ENCODE peak calls at places on chromosome 15, in six cellular contexts. One of them, this sample, is unnamed.

GRCh38 chr15:63598467-63599400 is 1.5 kb downstream of the FBXL22 start:
- DNase-seq in upper lobe of left lung: no peak
- DNase-seq in A549: no peak
- DNase-seq in HepG2: peak; percentile 32
- DNase-seq in ovary: peak; percentile 57
- DNase-seq in transverse colon: peak; percentile 79
- DNase-seq in this sample: peak; percentile 87

GRCh38 chr15:75648156-75649000 is 666 bp downstream of the SNX33 start:
- DNase-seq in upper lobe of left lung: peak; percentile 45
- DNase-seq in A549: peak; percentile 48
- DNase-seq in HepG2: peak; percentile 63
- DNase-seq in ovary: peak; percentile 80
- DNase-seq in transverse colon: peak; percentile 40
- DNase-seq in this sample: no peak

GRCh38 chr15:85404156-85404921 is 23.9 kb downstream of the AKAP13 start:
- DNase-seq in upper lobe of left lung: no peak
- DNase-seq in A549: no peak
- DNase-seq in HepG2: no peak
- DNase-seq in ovary: no peak
- DNase-seq in transverse colon: no peak
- DNase-seq in this sample: no peak

GRCh38 chr15:67509918-67510317 is 11.0 kb upstream of the C15orf61 start:
- DNase-seq in upper lobe of left lung: no peak
- DNase-seq in A549: no peak
- DNase-seq in HepG2: no peak
- DNase-seq in ovary: no peak
- DNase-seq in transverse colon: no peak
- DNase-seq in this sample: no peak

GRCh38 chr15:78341057-78341763 is 1.1 kb downstream of the CRABP1 start:
- DNase-seq in upper lobe of left lung: no peak
- DNase-seq in A549: peak; percentile 36
- DNase-seq in HepG2: no peak
- DNase-seq in ovary: no peak
- DNase-seq in transverse colon: no peak
- DNase-seq in this sample: no peak

GRCh38 chr15:56869573-56869972 is 48.9 kb upstream of the TCF12 start:
- DNase-seq in upper lobe of left lung: peak; percentile 23
- DNase-seq in A549: peak; percentile 61
- DNase-seq in HepG2: no peak
- DNase-seq in ovary: no peak
- DNase-seq in transverse colon: peak; percentile 57
- DNase-seq in this sample: no peak

GRCh38 chr15:44157679-44158078 is 37.4 kb downstream of the FRMD5 start:
- DNase-seq in upper lobe of left lung: no peak
- DNase-seq in A549: peak; percentile 63
- DNase-seq in HepG2: peak; percentile 76
- DNase-seq in ovary: no peak
- DNase-seq in transverse colon: no peak
- DNase-seq in this sample: no peak

GRCh38 chr15:44667039-44667360 is 3.5 kb upstream of the SPG11 start:
- DNase-seq in upper lobe of left lung: no peak
- DNase-seq in A549: no peak
- DNase-seq in HepG2: no peak
- DNase-seq in ovary: no peak
- DNase-seq in transverse colon: no peak
- DNase-seq in this sample: no peak

GRCh38 chr15:84979651-84980050 is 2.0 kb upstream of the PDE8A start:
- DNase-seq in upper lobe of left lung: no peak
- DNase-seq in A549: peak; percentile 38
- DNase-seq in HepG2: no peak
- DNase-seq in ovary: peak; percentile 68
- DNase-seq in transverse colon: peak; percentile 36
- DNase-seq in this sample: no peak

GRCh38 chr15:38320181-38320580 is 67.5 kb downstream of the SPRED1 start:
- DNase-seq in upper lobe of left lung: no peak
- DNase-seq in A549: no peak
- DNase-seq in HepG2: no peak
- DNase-seq in ovary: no peak
- DNase-seq in transverse colon: no peak
- DNase-seq in this sample: no peak

GRCh38 chr15:57866149-57866736 is 159.7 kb downstream of the POLR2M start:
- DNase-seq in upper lobe of left lung: peak; percentile 66
- DNase-seq in A549: peak; percentile 58
- DNase-seq in HepG2: peak; percentile 56
- DNase-seq in ovary: peak; percentile 60
- DNase-seq in transverse colon: peak; percentile 76
- DNase-seq in this sample: peak; percentile 50

GRCh38 chr15:63553388-63553791 is 43.8 kb upstream of the FBXL22 start:
- DNase-seq in upper lobe of left lung: peak; percentile 68
- DNase-seq in A549: no peak
- DNase-seq in HepG2: no peak
- DNase-seq in ovary: no peak
- DNase-seq in transverse colon: no peak
- DNase-seq in this sample: no peak

GRCh38 chr15:58528197-58528870 is 96.5 kb downstream of the LIPC start:
- DNase-seq in upper lobe of left lung: peak; percentile 19
- DNase-seq in A549: peak; percentile 82
- DNase-seq in HepG2: peak; percentile 89
- DNase-seq in ovary: peak; percentile 54
- DNase-seq in transverse colon: peak; percentile 38
- DNase-seq in this sample: no peak

GRCh38 chr15:75704263-75704615 is 8.4 kb downstream of the CSPG4 start:
- DNase-seq in upper lobe of left lung: no peak
- DNase-seq in A549: no peak
- DNase-seq in HepG2: no peak
- DNase-seq in ovary: no peak
- DNase-seq in transverse colon: no peak
- DNase-seq in this sample: no peak

GRCh38 chr15:59138243-59138642 is 33.3 kb downstream of the CCNB2 start:
- DNase-seq in upper lobe of left lung: peak; percentile 41
- DNase-seq in A549: peak; percentile 86
- DNase-seq in HepG2: peak; percentile 54
- DNase-seq in ovary: no peak
- DNase-seq in transverse colon: peak; percentile 59
- DNase-seq in this sample: no peak

GRCh38 chr15:20351448-20351961 is 190.1 kb downstream of the GOLGA6L6 start:
- DNase-seq in upper lobe of left lung: peak; percentile 24
- DNase-seq in A549: peak; percentile 9
- DNase-seq in HepG2: no peak
- DNase-seq in ovary: peak; percentile 34
- DNase-seq in transverse colon: no peak
- DNase-seq in this sample: no peak

GRCh38 chr15:93126496-93127083 is 37.6 kb upstream of the RGMA start:
- DNase-seq in upper lobe of left lung: no peak
- DNase-seq in A549: no peak
- DNase-seq in HepG2: no peak
- DNase-seq in ovary: no peak
- DNase-seq in transverse colon: no peak
- DNase-seq in this sample: no peak

GRCh38 chr15:84600331-84600686 is 500 bp upstream of the ZSCAN2 start:
- DNase-seq in upper lobe of left lung: peak; percentile 91
- DNase-seq in A549: peak; percentile 92
- DNase-seq in HepG2: peak; percentile 75
- DNase-seq in ovary: peak; percentile 90
- DNase-seq in transverse colon: peak; percentile 91
- DNase-seq in this sample: peak; percentile 95

GRCh38 chr15:101394654-101395053 is 94.9 kb downstream of the PCSK6 start:
- DNase-seq in upper lobe of left lung: peak; percentile 17
- DNase-seq in A549: no peak
- DNase-seq in HepG2: no peak
- DNase-seq in ovary: no peak
- DNase-seq in transverse colon: no peak
- DNase-seq in this sample: no peak

GRCh38 chr15:87917480-87917879 is 339.1 kb downstream of the NTRK3 start:
- DNase-seq in upper lobe of left lung: no peak
- DNase-seq in A549: no peak
- DNase-seq in HepG2: no peak
- DNase-seq in ovary: no peak
- DNase-seq in transverse colon: no peak
- DNase-seq in this sample: no peak

GRCh38 chr15:34754171-34754580 is 622 bp downstream of the GJD2 start:
- DNase-seq in upper lobe of left lung: no peak
- DNase-seq in A549: no peak
- DNase-seq in HepG2: no peak
- DNase-seq in ovary: no peak
- DNase-seq in transverse colon: no peak
- DNase-seq in this sample: no peak

GRCh38 chr15:66359740-66360139 is 3.3 kb upstream of the TIPIN start:
- DNase-seq in upper lobe of left lung: no peak
- DNase-seq in A549: peak; percentile 20
- DNase-seq in HepG2: peak; percentile 70
- DNase-seq in ovary: no peak
- DNase-seq in transverse colon: peak; percentile 20
- DNase-seq in this sample: no peak
- H3K27ac ChIP-seq in upper lobe of left lung: no peak overlapping the region
- H3K27ac ChIP-seq in A549: no peak overlapping the region
- H3K27ac ChIP-seq in HepG2: no peak overlapping the region
- H3K27ac ChIP-seq in ovary: no peak overlapping the region
- H3K27ac ChIP-seq in transverse colon: no peak overlapping the region
- H3K27ac ChIP-seq in this sample: no peak overlapping the region

DNA sequence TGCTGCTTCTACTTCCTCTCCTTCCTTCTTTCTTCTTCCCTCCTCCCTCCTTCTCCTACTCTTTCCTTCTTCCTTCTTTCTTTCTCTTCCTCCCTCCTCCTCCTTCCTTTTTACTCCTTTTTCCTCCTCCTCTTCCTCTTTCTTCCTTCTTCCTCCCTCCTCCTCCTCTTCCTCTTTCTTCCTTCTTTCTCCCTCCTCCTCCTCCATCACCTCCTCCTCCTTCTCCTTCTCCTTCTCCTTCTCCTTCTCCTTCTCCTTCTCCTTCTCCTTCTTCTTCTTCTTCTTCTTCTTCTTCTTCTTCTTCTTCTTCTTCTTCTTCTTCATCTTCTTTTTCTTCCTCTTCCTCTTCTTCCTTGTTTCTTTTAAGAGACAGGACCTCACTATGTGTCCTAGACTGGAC is 224.0 kb downstream of the NR2F2 start:
- DNase-seq in upper lobe of left lung: no peak
- DNase-seq in A549: no peak
- DNase-seq in HepG2: no peak
- DNase-seq in ovary: no peak
- DNase-seq in transverse colon: no peak
- DNase-seq in this sample: no peak
- TF ChIP-seq EP300 in upper lobe of left lung: no peak
- TF ChIP-seq EP300 in A549: no peak
- TF ChIP-seq EP300 in HepG2: no peak
- TF ChIP-seq EP300 in ovary: no peak
- TF ChIP-seq EP300 in transverse colon: no peak
- TF ChIP-seq EP300 in this sample: no peak

GRCh38 chr15:98647774-98648653 is at the start of gene IGF1R:
- DNase-seq in upper lobe of left lung: peak; percentile 87
- DNase-seq in A549: peak; percentile 92
- DNase-seq in HepG2: peak; percentile 80
- DNase-seq in ovary: peak; percentile 95
- DNase-seq in transverse colon: peak; percentile 88
- DNase-seq in this sample: peak; percentile 94
- TF ChIP-seq CTCF in upper lobe of left lung: peak; percentile 12
- TF ChIP-seq CTCF in A549: peak; percentile 4
- TF ChIP-seq CTCF in HepG2: no peak
- TF ChIP-seq CTCF in ovary: no peak
- TF ChIP-seq CTCF in transverse colon: peak; percentile 42
- TF ChIP-seq CTCF in this sample: no peak

GRCh38 chr15:96335429-96335807 is 4.9 kb downstream of the NR2F2 start:
- DNase-seq in upper lobe of left lung: no peak
- DNase-seq in A549: no peak
- DNase-seq in HepG2: peak; percentile 14
- DNase-seq in ovary: no peak
- DNase-seq in transverse colon: peak; percentile 7
- DNase-seq in this sample: no peak

GRCh38 chr15:96336045-96336642 is 5.6 kb downstream of the NR2F2 start:
- DNase-seq in upper lobe of left lung: no peak
- DNase-seq in A549: no peak
- DNase-seq in HepG2: no peak
- DNase-seq in ovary: no peak
- DNase-seq in transverse colon: peak; percentile 10
- DNase-seq in this sample: no peak

GRCh38 chr15:96333194-96334016 is 2.9 kb downstream of the NR2F2 start:
- DNase-seq in upper lobe of left lung: no peak
- DNase-seq in A549: no peak
- DNase-seq in HepG2: no peak
- DNase-seq in ovary: peak; percentile 62
- DNase-seq in transverse colon: peak; percentile 20
- DNase-seq in this sample: peak; percentile 91

GRCh38 chr15:96334017-96334704 is 3.7 kb downstream of the NR2F2 start:
- DNase-seq in upper lobe of left lung: no peak
- DNase-seq in A549: no peak
- DNase-seq in HepG2: no peak
- DNase-seq in ovary: peak; percentile 59
- DNase-seq in transverse colon: peak; percentile 13
- DNase-seq in this sample: peak; percentile 90

DNA sequence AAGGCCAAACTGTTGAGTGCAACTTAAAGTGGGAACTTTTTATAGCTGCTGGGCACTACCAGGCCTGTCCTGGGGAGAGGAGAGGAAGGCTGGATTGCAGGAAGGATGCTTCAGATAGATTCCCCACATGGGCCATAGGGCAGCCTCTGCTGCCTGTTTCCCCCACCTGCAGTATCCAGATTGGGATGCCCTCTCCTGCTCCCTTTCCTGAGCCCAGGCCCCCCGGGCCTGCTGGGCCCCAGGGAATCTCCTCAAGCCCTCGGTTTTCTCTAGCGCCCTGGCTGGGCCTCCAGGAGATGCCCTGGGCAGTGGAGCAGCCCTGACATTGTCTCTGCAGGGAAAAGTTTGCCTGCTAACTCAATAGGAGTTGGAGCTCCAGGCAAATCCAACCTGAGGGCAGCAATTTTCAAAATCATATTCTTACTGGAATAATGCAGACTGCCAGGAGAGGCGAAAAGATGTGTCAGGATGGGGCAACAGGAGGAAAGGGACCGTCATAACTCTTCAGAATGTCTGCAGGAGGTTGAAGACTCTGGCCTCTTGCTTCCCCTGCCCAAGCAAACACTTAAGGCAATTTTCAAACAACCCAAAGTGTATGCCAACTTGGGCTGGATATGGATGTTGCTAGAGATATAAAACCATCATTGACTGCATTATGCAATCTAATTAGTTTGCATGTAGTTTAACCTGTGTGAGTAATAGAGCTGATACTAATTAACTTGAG is 4.4 kb downstream of the NR2F2 start:
- DNase-seq in upper lobe of left lung: no peak
- DNase-seq in A549: no peak
- DNase-seq in HepG2: no peak
- DNase-seq in ovary: no peak
- DNase-seq in transverse colon: peak; percentile 10
- DNase-seq in this sample: no peak
- H3K27ac ChIP-seq in upper lobe of left lung: peak overlapping the region; percentile 94
- H3K27ac ChIP-seq in A549: peak overlapping the region; percentile 99
- H3K27ac ChIP-seq in HepG2: peak overlapping the region; percentile 26
- H3K27ac ChIP-seq in ovary: peak overlapping the region; percentile 99
- H3K27ac ChIP-seq in transverse colon: peak overlapping the region; percentile 94
- H3K27ac ChIP-seq in this sample: peak overlapping the region; percentile 94

GRCh38 chr15:35854398-35854797 is 308.4 kb upstream of the DPH6 start:
- DNase-seq in upper lobe of left lung: no peak
- DNase-seq in A549: no peak
- DNase-seq in HepG2: no peak
- DNase-seq in ovary: no peak
- DNase-seq in transverse colon: no peak
- DNase-seq in this sample: no peak
- TF ChIP-seq EP300 in upper lobe of left lung: no peak
- TF ChIP-seq EP300 in A549: no peak
- TF ChIP-seq EP300 in HepG2: no peak
- TF ChIP-seq EP300 in ovary: no peak
- TF ChIP-seq EP300 in transverse colon: no peak
- TF ChIP-seq EP300 in this sample: no peak

GRCh38 chr15:99425666-99426301 is 140.0 kb upstream of the MEF2A start:
- DNase-seq in upper lobe of left lung: peak; percentile 39
- DNase-seq in A549: peak; percentile 24
- DNase-seq in HepG2: no peak
- DNase-seq in ovary: peak; percentile 33
- DNase-seq in transverse colon: peak; percentile 11
- DNase-seq in this sample: no peak
- TF ChIP-seq CTCF in upper lobe of left lung: peak; percentile 33
- TF ChIP-seq CTCF in A549: no peak
- TF ChIP-seq CTCF in HepG2: peak; percentile 42
- TF ChIP-seq CTCF in ovary: no peak
- TF ChIP-seq CTCF in transverse colon: no peak
- TF ChIP-seq CTCF in this sample: no peak